ENCODE peak calls at places on chromosomes 1 and 21, in ten cellular contexts. One of them, this sample, is unnamed.

GRCh38 chr1:112605633-112606327 is 13.2 kb downstream of the ST7L start:
- DNase-seq in foreskin fibroblast: no peak
- DNase-seq in cardiac fibroblast: peak
- DNase-seq in GM23338: no peak
- DNase-seq in T-helper 1 cell: peak
- DNase-seq in NCI-H1694 treated with DMSO at 0.1 percent for 48 hours: no peak
- DNase-seq in left ventricle myocardium inferior: no peak
- DNase-seq in CD4-positive, alpha-beta T cell: no peak
- DNase-seq in OCI-LY7: no peak
- DNase-seq in OCI-M1: no peak
- DNase-seq in this sample: no peak

GRCh38 chr1:146032613-146033219 is 11.2 kb upstream of the HJV start:
- DNase-seq in OCI-M1: peak
- DNase-seq in NCI-H1694 treated with DMSO at 0.1 percent for 48 hours: peak
- DNase-seq in foreskin fibroblast: peak
- DNase-seq in OCI-LY7: peak
- DNase-seq in T-helper 1 cell: peak
- DNase-seq in cardiac fibroblast: peak
- DNase-seq in GM23338: peak
- DNase-seq in CD4-positive, alpha-beta T cell: no peak
- DNase-seq in left ventricle myocardium inferior: no peak
- DNase-seq in this sample: no peak

GRCh38 chr1:171787686-171788480 is 6.4 kb downstream of the METTL13 start:
- DNase-seq in OCI-M1: no peak
- DNase-seq in foreskin fibroblast: no peak
- DNase-seq in NCI-H1694 treated with DMSO at 0.1 percent for 48 hours: no peak
- DNase-seq in cardiac fibroblast: no peak
- DNase-seq in OCI-LY7: no peak
- DNase-seq in left ventricle myocardium inferior: no peak
- DNase-seq in CD4-positive, alpha-beta T cell: no peak
- DNase-seq in T-helper 1 cell: no peak
- DNase-seq in GM23338: no peak
- DNase-seq in this sample: no peak

GRCh38 chr1:10338047-10338446 is 60.8 kb upstream of the PGD start:
- DNase-seq in OCI-LY7: peak
- DNase-seq in T-helper 1 cell: peak
- DNase-seq in CD4-positive, alpha-beta T cell: no peak
- DNase-seq in foreskin fibroblast: peak
- DNase-seq in cardiac fibroblast: peak
- DNase-seq in NCI-H1694 treated with DMSO at 0.1 percent for 48 hours: peak
- DNase-seq in GM23338: peak
- DNase-seq in left ventricle myocardium inferior: peak
- DNase-seq in OCI-M1: peak
- DNase-seq in this sample: peak

GRCh38 chr1:232628335-232629214 is 1.4 kb downstream of the SIPA1L2 start:
- DNase-seq in cardiac fibroblast: peak
- DNase-seq in OCI-LY7: peak
- DNase-seq in GM23338: no peak
- DNase-seq in OCI-M1: peak
- DNase-seq in NCI-H1694 treated with DMSO at 0.1 percent for 48 hours: peak
- DNase-seq in foreskin fibroblast: peak
- DNase-seq in CD4-positive, alpha-beta T cell: no peak
- DNase-seq in T-helper 1 cell: peak
- DNase-seq in left ventricle myocardium inferior: no peak
- DNase-seq in this sample: peak

GRCh38 chr21:31894441-31894840 is 21.6 kb downstream of the HUNK start:
- DNase-seq in T-helper 1 cell: no peak
- DNase-seq in OCI-LY7: no peak
- DNase-seq in NCI-H1694 treated with DMSO at 0.1 percent for 48 hours: no peak
- DNase-seq in left ventricle myocardium inferior: no peak
- DNase-seq in CD4-positive, alpha-beta T cell: no peak
- DNase-seq in foreskin fibroblast: no peak
- DNase-seq in GM23338: no peak
- DNase-seq in OCI-M1: no peak
- DNase-seq in cardiac fibroblast: no peak
- DNase-seq in this sample: no peak

GRCh38 chr1:226608699-226609505 is 60.3 kb downstream of the STUM start:
- DNase-seq in T-helper 1 cell: peak
- DNase-seq in foreskin fibroblast: peak
- DNase-seq in CD4-positive, alpha-beta T cell: peak
- DNase-seq in NCI-H1694 treated with DMSO at 0.1 percent for 48 hours: peak
- DNase-seq in GM23338: peak
- DNase-seq in OCI-LY7: peak
- DNase-seq in OCI-M1: peak
- DNase-seq in cardiac fibroblast: peak
- DNase-seq in left ventricle myocardium inferior: peak
- DNase-seq in this sample: peak

GRCh38 chr21:45724345-45724961 is 80.9 kb downstream of the PCBP3 start:
- DNase-seq in NCI-H1694 treated with DMSO at 0.1 percent for 48 hours: no peak
- DNase-seq in OCI-M1: no peak
- DNase-seq in left ventricle myocardium inferior: peak
- DNase-seq in foreskin fibroblast: no peak
- DNase-seq in GM23338: no peak
- DNase-seq in CD4-positive, alpha-beta T cell: no peak
- DNase-seq in OCI-LY7: no peak
- DNase-seq in cardiac fibroblast: no peak
- DNase-seq in T-helper 1 cell: no peak
- DNase-seq in this sample: peak

GRCh38 chr1:58162952-58163550 is 383.5 kb downstream of the OMA1 start:
- DNase-seq in foreskin fibroblast: peak
- DNase-seq in CD4-positive, alpha-beta T cell: no peak
- DNase-seq in left ventricle myocardium inferior: peak
- DNase-seq in NCI-H1694 treated with DMSO at 0.1 percent for 48 hours: peak
- DNase-seq in GM23338: peak
- DNase-seq in OCI-M1: peak
- DNase-seq in T-helper 1 cell: no peak
- DNase-seq in cardiac fibroblast: peak
- DNase-seq in OCI-LY7: peak
- DNase-seq in this sample: peak

GRCh38 chr1:197798492-197798891 is 23.2 kb upstream of the DENND1B start:
- DNase-seq in CD4-positive, alpha-beta T cell: no peak
- DNase-seq in GM23338: no peak
- DNase-seq in T-helper 1 cell: no peak
- DNase-seq in cardiac fibroblast: no peak
- DNase-seq in left ventricle myocardium inferior: no peak
- DNase-seq in foreskin fibroblast: no peak
- DNase-seq in OCI-LY7: no peak
- DNase-seq in NCI-H1694 treated with DMSO at 0.1 percent for 48 hours: no peak
- DNase-seq in OCI-M1: no peak
- DNase-seq in this sample: no peak

GRCh38 chr1:219518168-219518905 is 94.6 kb downstream of the ZC3H11B start:
- DNase-seq in OCI-LY7: no peak
- DNase-seq in T-helper 1 cell: peak
- DNase-seq in CD4-positive, alpha-beta T cell: no peak
- DNase-seq in NCI-H1694 treated with DMSO at 0.1 percent for 48 hours: no peak
- DNase-seq in cardiac fibroblast: peak
- DNase-seq in left ventricle myocardium inferior: no peak
- DNase-seq in OCI-M1: no peak
- DNase-seq in GM23338: no peak
- DNase-seq in foreskin fibroblast: peak
- DNase-seq in this sample: no peak

GRCh38 chr1:32336963-32337675 is 1.1 kb upstream of the MARCKSL1 start:
- DNase-seq in OCI-LY7: peak
- DNase-seq in OCI-M1: peak
- DNase-seq in cardiac fibroblast: peak
- DNase-seq in CD4-positive, alpha-beta T cell: no peak
- DNase-seq in foreskin fibroblast: no peak
- DNase-seq in left ventricle myocardium inferior: peak
- DNase-seq in NCI-H1694 treated with DMSO at 0.1 percent for 48 hours: no peak
- DNase-seq in T-helper 1 cell: no peak
- DNase-seq in GM23338: no peak
- DNase-seq in this sample: no peak